ENCODE peak calls at places on chromosomes 2 and 18, in seven cellular contexts. H is cardiac fibroblast, N is H54, J is activated T-cell treated with anti-CD3 and anti-CD28 coated beads for 24 hours, C is H9, O is NCI-H524, Z is NCI-H1048. R is an unnamed sample.
A peak's percentile ranks its signal among the peaks of the same experiment; 100 is the strongest.

GRCh38 chr18:54805571-54806334 is 22.5 kb upstream of the RAB27B start:
- DNase-seq in O (no peak), Z (no peak), C (no peak), N (peak; percentile 6), H (peak; percentile 89), J (no peak), R (no peak)

GRCh38 chr18:59779979-59780378 is 82.8 kb upstream of the CCBE1 start:
- DNase-seq in N (peak; percentile 6), Z (no peak), O (no peak), C (no peak), J (no peak), H (peak; percentile 78), R (no peak)

GRCh38 chr2:148742373-148742772 is 97.8 kb downstream of the EPC2 start:
- DNase-seq in Z (no peak), O (no peak), C (no peak), J (no peak), H (no peak), N (no peak), R (no peak)

GRCh38 chr2:10788855-10789254 is 23.7 kb downstream of the PDIA6 start:
- DNase-seq in C (no peak), O (no peak), N (no peak), H (no peak), Z (no peak), J (no peak), R (no peak)

GRCh38 chr2:226135861-226136548 is 663.6 kb downstream of the IRS1 start:
- DNase-seq in O (no peak), J (no peak), Z (no peak), C (no peak), N (no peak), H (no peak), R (no peak)

GRCh38 chr18:76993573-76993972 is 139.0 kb downstream of the MBP start:
- DNase-seq in Z (no peak), H (no peak), C (no peak), J (no peak), O (no peak), N (no peak), R (no peak)

GRCh38 chr2:7792031-7792651 is 874.9 kb downstream of the RNF144A start:
- DNase-seq in J (no peak), Z (no peak), O (no peak), C (no peak), H (no peak), N (no peak), R (no peak)

GRCh38 chr2:180647206-180647605 is 333.2 kb upstream of the UBE2E3 start:
- DNase-seq in C (no peak), O (no peak), Z (no peak), J (no peak), N (no peak), H (peak; percentile 8), R (no peak)

GRCh38 chr18:11040823-11041712 is 108.3 kb downstream of the PIEZO2 start:
- DNase-seq in C (peak; percentile 51), J (no peak), N (peak; percentile 26), O (peak; percentile 63), H (peak; percentile 75), Z (peak; percentile 11), R (peak; percentile 48)

GRCh38 chr18:51196116-51196810 is 1.2 kb downstream of the MEX3C start:
- DNase-seq in H (peak; percentile 34), Z (no peak), N (no peak), O (peak; percentile 20), C (no peak), J (peak; percentile 30), R (peak; percentile 54)

GRCh38 chr2:189954989-189955388 is 107.5 kb downstream of the MSTN start:
- DNase-seq in H (no peak), N (no peak), O (no peak), J (no peak), C (no peak), Z (no peak), R (no peak)